ENCODE peak calls at places on chromosomes 4 and X, in five cellular contexts. One of them, this sample, is unnamed. For H3K27me3, the result is how much of the 10 kb centered on the place peaks cover.

GRCh38 chr4:14165253-14165942 is 537.9 kb upstream of the BOD1L1 start:
- DNase-seq in breast epithelium: no peak
- DNase-seq in aorta: no peak
- DNase-seq in cardiac muscle cell: no peak
- DNase-seq in Caco-2: no peak
- DNase-seq in this sample: no peak

GRCh38 chr4:38034986-38035882 is 75.0 kb downstream of the PTTG2 start:
- DNase-seq in cardiac muscle cell: peak
- DNase-seq in Caco-2: no peak
- DNase-seq in aorta: no peak
- DNase-seq in breast epithelium: no peak
- DNase-seq in this sample: no peak

GRCh38 chrX:937391-937790 is 275.1 kb downstream of the CRLF2 start:
- DNase-seq in cardiac muscle cell: no peak
- DNase-seq in breast epithelium: no peak
- DNase-seq in Caco-2: no peak
- DNase-seq in aorta: no peak
- DNase-seq in this sample: no peak

GRCh38 chrX:45851434-45851991 is 650.8 kb upstream of the DIPK2B start:
- DNase-seq in aorta: no peak
- DNase-seq in Caco-2: peak
- DNase-seq in breast epithelium: no peak
- DNase-seq in cardiac muscle cell: peak
- DNase-seq in this sample: peak

GRCh38 chrX:47574096-47574553 is 8.1 kb upstream of the TIMP1 start:
- DNase-seq in aorta: no peak
- DNase-seq in Caco-2: no peak
- DNase-seq in cardiac muscle cell: peak
- DNase-seq in breast epithelium: no peak
- DNase-seq in this sample: no peak

GRCh38 chr4:1109332-1109731 is 4.0 kb downstream of the RNF212 start:
- DNase-seq in cardiac muscle cell: no peak
- DNase-seq in breast epithelium: no peak
- DNase-seq in aorta: no peak
- DNase-seq in Caco-2: no peak
- DNase-seq in this sample: no peak

GRCh38 chr4:141922224-141922623 is 285.8 kb downstream of the IL15 start:
- DNase-seq in Caco-2: no peak
- DNase-seq in aorta: no peak
- DNase-seq in cardiac muscle cell: no peak
- DNase-seq in breast epithelium: no peak
- DNase-seq in this sample: no peak

GRCh38 chr4:154958621-154959358 is 177.7 kb downstream of the RBM46 start:
- DNase-seq in cardiac muscle cell: peak
- DNase-seq in aorta: no peak
- DNase-seq in breast epithelium: no peak
- DNase-seq in Caco-2: no peak
- DNase-seq in this sample: no peak

GRCh38 chr4:119286377-119287002 is 35.4 kb downstream of the FABP2 start:
- DNase-seq in aorta: no peak
- DNase-seq in Caco-2: no peak
- DNase-seq in cardiac muscle cell: peak
- DNase-seq in breast epithelium: no peak
- DNase-seq in this sample: no peak

GRCh38 chr4:16337936-16338335 is 111.7 kb upstream of the TAPT1 start:
- DNase-seq in breast epithelium: no peak
- DNase-seq in aorta: no peak
- DNase-seq in cardiac muscle cell: no peak
- DNase-seq in Caco-2: no peak
- DNase-seq in this sample: no peak

GRCh38 chr4:76591992-76592391 is 157.0 kb downstream of the SHROOM3 start:
- DNase-seq in Caco-2: no peak
- DNase-seq in cardiac muscle cell: no peak
- DNase-seq in breast epithelium: no peak
- DNase-seq in aorta: no peak
- DNase-seq in this sample: no peak

GRCh38 chrX:104566921-104567501 is 1.0 kb downstream of the IL1RAPL2 start:
- DNase-seq in Caco-2: no peak
- DNase-seq in breast epithelium: no peak
- DNase-seq in cardiac muscle cell: peak
- DNase-seq in aorta: no peak
- DNase-seq in this sample: no peak

GRCh38 chrX:104564921-104565703 is 887 bp upstream of the IL1RAPL2 start:
- DNase-seq in breast epithelium: no peak
- DNase-seq in Caco-2: no peak
- DNase-seq in cardiac muscle cell: no peak
- DNase-seq in aorta: no peak
- DNase-seq in this sample: no peak

GRCh38 chrX:104565791-104566687 is at the start of gene IL1RAPL2:
- DNase-seq in cardiac muscle cell: peak
- DNase-seq in breast epithelium: peak
- DNase-seq in aorta: no peak
- DNase-seq in Caco-2: no peak
- DNase-seq in this sample: no peak

GRCh38 chrX:104567506-104567905 is 1.5 kb downstream of the IL1RAPL2 start:
- DNase-seq in aorta: no peak
- DNase-seq in breast epithelium: no peak
- DNase-seq in Caco-2: no peak
- DNase-seq in cardiac muscle cell: no peak
- DNase-seq in this sample: no peak

GRCh38 chrX:104564335-104564734 is 1.7 kb upstream of the IL1RAPL2 start:
- DNase-seq in cardiac muscle cell: no peak
- DNase-seq in aorta: no peak
- DNase-seq in Caco-2: no peak
- DNase-seq in breast epithelium: no peak
- DNase-seq in this sample: no peak
- H3K27me3 ChIP-seq in cardiac muscle cell: half or more
- H3K27me3 ChIP-seq in aorta: under half
- H3K27me3 ChIP-seq in Caco-2: under half
- H3K27me3 ChIP-seq in breast epithelium: under half
- H3K27me3 ChIP-seq in this sample: under half

DNA sequence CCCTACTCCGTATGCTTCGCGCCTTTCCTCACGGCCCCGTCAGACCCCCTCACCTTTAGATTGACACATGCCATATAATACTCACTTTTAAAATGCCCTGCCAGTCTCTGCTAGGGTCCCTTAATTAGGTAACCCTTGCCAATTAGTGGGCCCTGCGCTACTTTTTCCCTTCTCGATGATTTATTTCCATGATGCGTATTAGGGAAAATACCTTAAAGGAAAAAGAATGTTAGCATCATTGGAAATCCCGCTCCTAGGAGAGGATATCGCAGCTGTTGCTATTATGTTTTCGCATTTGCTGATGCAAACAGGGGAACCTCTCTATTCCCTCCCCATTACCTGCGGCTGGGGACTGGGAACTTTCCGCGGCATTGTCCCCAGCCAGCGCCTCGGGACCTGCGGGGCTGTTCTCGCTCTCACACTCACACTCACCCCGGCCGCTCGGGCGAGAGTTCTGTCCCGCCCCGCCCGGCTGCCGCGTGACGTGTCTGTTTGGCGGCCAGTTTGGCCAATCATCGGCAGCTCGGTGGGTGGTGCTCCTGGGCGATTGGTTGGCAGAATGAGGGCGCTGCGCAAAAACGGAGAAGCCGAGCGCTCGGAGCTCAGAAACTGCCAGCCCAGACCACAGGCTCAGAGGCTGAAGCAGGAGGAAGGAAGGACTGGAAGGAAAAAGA is at the start of gene PCDH10:
- DNase-seq in aorta: peak
- DNase-seq in breast epithelium: peak
- DNase-seq in Caco-2: no peak
- DNase-seq in cardiac muscle cell: peak
- DNase-seq in this sample: peak
- H3K27me3 ChIP-seq in aorta: under half
- H3K27me3 ChIP-seq in breast epithelium: under half
- H3K27me3 ChIP-seq in Caco-2: under half
- H3K27me3 ChIP-seq in cardiac muscle cell: half or more
- H3K27me3 ChIP-seq in this sample: half or more

GRCh38 chr4:146640021-146640425 is 1.3 kb downstream of the POU4F2 start:
- DNase-seq in cardiac muscle cell: no peak
- DNase-seq in aorta: no peak
- DNase-seq in Caco-2: no peak
- DNase-seq in breast epithelium: no peak
- DNase-seq in this sample: no peak
- H3K27me3 ChIP-seq in cardiac muscle cell: half or more
- H3K27me3 ChIP-seq in aorta: under half
- H3K27me3 ChIP-seq in Caco-2: under half
- H3K27me3 ChIP-seq in breast epithelium: under half
- H3K27me3 ChIP-seq in this sample: half or more

GRCh38 chrX:104250470-104250869 is 4.3 kb downstream of the ESX1 start:
- DNase-seq in cardiac muscle cell: no peak
- DNase-seq in breast epithelium: no peak
- DNase-seq in Caco-2: no peak
- DNase-seq in aorta: no peak
- DNase-seq in this sample: no peak
- H3K27me3 ChIP-seq in cardiac muscle cell: half or more
- H3K27me3 ChIP-seq in breast epithelium: under half
- H3K27me3 ChIP-seq in Caco-2: under half
- H3K27me3 ChIP-seq in aorta: under half
- H3K27me3 ChIP-seq in this sample: under half

GRCh38 chrX:107752714-107753113 is 22.9 kb downstream of the TSC22D3 start:
- DNase-seq in cardiac muscle cell: no peak
- DNase-seq in aorta: peak
- DNase-seq in breast epithelium: no peak
- DNase-seq in Caco-2: no peak
- DNase-seq in this sample: no peak
- H3K27me3 ChIP-seq in cardiac muscle cell: under half
- H3K27me3 ChIP-seq in aorta: under half
- H3K27me3 ChIP-seq in breast epithelium: under half
- H3K27me3 ChIP-seq in Caco-2: under half
- H3K27me3 ChIP-seq in this sample: under half

GRCh38 chr4:109589119-109589518 is 29.1 kb downstream of the MCUB start:
- DNase-seq in breast epithelium: no peak
- DNase-seq in cardiac muscle cell: no peak
- DNase-seq in Caco-2: no peak
- DNase-seq in aorta: no peak
- DNase-seq in this sample: no peak
- H3K27me3 ChIP-seq in breast epithelium: under half
- H3K27me3 ChIP-seq in cardiac muscle cell: under half
- H3K27me3 ChIP-seq in Caco-2: under half
- H3K27me3 ChIP-seq in aorta: under half
- H3K27me3 ChIP-seq in this sample: under half

GRCh38 chrX:110795645-110796510 is at the start of gene CHRDL1:
- DNase-seq in Caco-2: no peak
- DNase-seq in cardiac muscle cell: peak
- DNase-seq in aorta: peak
- DNase-seq in breast epithelium: no peak
- DNase-seq in this sample: no peak

GRCh38 chrX:110791206-110791605 is 4.4 kb downstream of the CHRDL1 start:
- DNase-seq in aorta: no peak
- DNase-seq in cardiac muscle cell: no peak
- DNase-seq in Caco-2: no peak
- DNase-seq in breast epithelium: no peak
- DNase-seq in this sample: no peak

GRCh38 chrX:110794601-110795000 is 1.0 kb downstream of the CHRDL1 start:
- DNase-seq in breast epithelium: no peak
- DNase-seq in aorta: no peak
- DNase-seq in Caco-2: no peak
- DNase-seq in cardiac muscle cell: no peak
- DNase-seq in this sample: no peak
- H3K27me3 ChIP-seq in breast epithelium: under half
- H3K27me3 ChIP-seq in aorta: under half
- H3K27me3 ChIP-seq in Caco-2: under half
- H3K27me3 ChIP-seq in cardiac muscle cell: half or more
- H3K27me3 ChIP-seq in this sample: under half